ENCODE peak calls at places on chromosome 15, in eight cellular contexts. A, W, J, T, E, D, L and P are unnamed samples.

GRCh38 chr15:68278345-68279217 is 1.0 kb downstream of the FEM1B start:
- DNase-seq in J (no peak), A (no peak), W (no peak), L (no peak), E (no peak), D (no peak), T (peak; percentile 71), P (no peak)

GRCh38 chr15:53535886-53536285 is 223.6 kb downstream of the WDR72 start:
- DNase-seq in J (no peak), E (no peak), L (no peak), D (no peak), A (no peak), T (no peak), W (no peak), P (no peak)

GRCh38 chr15:70794596-70795310 is 31.4 kb upstream of the UACA start:
- DNase-seq in T (peak; percentile 71), D (no peak), J (no peak), A (no peak), L (no peak), E (no peak), W (no peak), P (no peak)

GRCh38 chr15:38367476-38367875 is 86.5 kb upstream of the FAM98B start:
- DNase-seq in E (no peak), A (no peak), D (no peak), W (no peak), T (peak; percentile 37), L (no peak), J (no peak), P (no peak)

GRCh38 chr15:59364238-59364637 is 8.4 kb downstream of the MYO1E start:
- DNase-seq in T (peak; percentile 67), A (no peak), E (no peak), J (no peak), L (no peak), D (no peak), W (no peak), P (no peak)

GRCh38 chr15:95894407-95894956 is 436.0 kb upstream of the NR2F2 start:
- DNase-seq in A (no peak), L (no peak), J (no peak), T (peak; percentile 27), W (no peak), E (no peak), D (no peak), P (no peak)

GRCh38 chr15:62877276-62877857 is 165.2 kb upstream of the TPM1 start:
- DNase-seq in T (no peak), E (no peak), W (no peak), L (no peak), D (no peak), A (no peak), J (no peak), P (no peak)

GRCh38 chr15:36807134-36807764 is 227.8 kb downstream of the CDIN1 start:
- DNase-seq in J (no peak), L (no peak), W (no peak), T (no peak), A (no peak), E (no peak), D (no peak), P (no peak)

GRCh38 chr15:85024509-85025336 is 43.1 kb downstream of the PDE8A start:
- DNase-seq in L (no peak), W (peak; percentile 67), A (no peak), J (no peak), D (no peak), T (peak; percentile 71), E (no peak), P (no peak)

GRCh38 chr15:70936326-70936725 is 43.7 kb downstream of the LRRC49 start:
- DNase-seq in W (no peak), E (no peak), L (no peak), D (no peak), J (no peak), A (no peak), T (peak; percentile 16), P (peak; percentile 23)

GRCh38 chr15:76433798-76434400 is 97.3 kb downstream of the ISL2 start:
- DNase-seq in D (no peak), W (no peak), T (peak; percentile 29), J (no peak), L (no peak), E (no peak), A (no peak), P (no peak)

GRCh38 chr15:73375755-73376305 is 7.1 kb upstream of the HCN4 start:
- DNase-seq in A (no peak), D (no peak), E (no peak), T (no peak), J (no peak), W (no peak), L (no peak), P (no peak)